ENCODE peak calls at places on chromosomes 1 and 21, in seven cellular contexts. M, P, H, T, C, D and I are unnamed samples.

GRCh38 chr1:39110882-39111281 is 84.7 kb downstream of the NDUFS5 start:
- DNase-seq in M (no peak), P (no peak), H (no peak), T (no peak), C (peak), D (no peak), I (no peak)

GRCh38 chr1:110686188-110686587 is 11.4 kb upstream of the KCNA3 start:
- DNase-seq in M (no peak), P (no peak), H (no peak), T (no peak), C (no peak), D (no peak), I (no peak)

GRCh38 chr21:41283211-41283818 is 33.3 kb upstream of the FAM3B start:
- DNase-seq in M (peak), P (peak), H (no peak), T (peak), C (peak), D (peak), I (peak)

GRCh38 chr1:165254376-165254775 is 102.1 kb downstream of the LMX1A start:
- DNase-seq in M (no peak), P (no peak), H (no peak), T (no peak), C (no peak), D (no peak), I (no peak)

GRCh38 chr1:11071463-11072215 is 11.8 kb upstream of the SRM start:
- DNase-seq in M (no peak), P (no peak), H (no peak), T (no peak), C (no peak), D (no peak), I (no peak)

GRCh38 chr1:248695451-248696132 is 7.0 kb downstream of the OR14I1 start:
- DNase-seq in M (no peak), P (no peak), H (no peak), T (no peak), C (peak), D (no peak), I (no peak)

GRCh38 chr1:59948990-59949389 is 22.4 kb upstream of the CYP2J2 start:
- DNase-seq in M (no peak), P (no peak), H (no peak), T (no peak), C (no peak), D (no peak), I (no peak)

GRCh38 chr1:74717626-74718025 is 15.2 kb downstream of the CRYZ start:
- DNase-seq in M (no peak), P (no peak), H (no peak), T (no peak), C (no peak), D (no peak), I (no peak)

GRCh38 chr1:158285756-158286241 is 3.9 kb upstream of the CD1C start:
- DNase-seq in M (no peak), P (no peak), H (peak), T (no peak), C (no peak), D (peak), I (peak)

GRCh38 chr1:208270679-208271111 is 26.5 kb upstream of the PLXNA2 start:
- DNase-seq in M (no peak), P (no peak), H (no peak), T (peak), C (no peak), D (no peak), I (no peak)

GRCh38 chr21:15722591-15723324 is 7.0 kb upstream of the USP25 start:
- DNase-seq in M (no peak), P (peak), H (no peak), T (no peak), C (no peak), D (no peak), I (no peak)

GRCh38 chr1:92949937-92950817 is 11.1 kb downstream of the DIPK1A start:
- DNase-seq in M (no peak), P (peak), H (no peak), T (peak), C (peak), D (no peak), I (no peak)

GRCh38 chr1:44988531-44989156 is 2.2 kb upstream of the EIF2B3 start:
- DNase-seq in M (no peak), P (no peak), H (no peak), T (no peak), C (no peak), D (no peak), I (no peak)

GRCh38 chr1:66494488-66494887 is 39.5 kb upstream of the SGIP1 start:
- DNase-seq in M (no peak), P (no peak), H (no peak), T (no peak), C (no peak), D (no peak), I (no peak)

GRCh38 chr1:175725684-175726083 is 17.7 kb downstream of the TNR start:
- DNase-seq in M (peak), P (peak), H (no peak), T (peak), C (peak), D (no peak), I (no peak)

GRCh38 chr1:71087060-71087459 is 6.2 kb upstream of the ZRANB2 start:
- DNase-seq in M (no peak), P (no peak), H (no peak), T (no peak), C (no peak), D (no peak), I (no peak)

GRCh38 chr1:3327936-3328590 is 126.4 kb upstream of the ARHGEF16 start:
- DNase-seq in M (no peak), P (no peak), H (peak), T (no peak), C (no peak), D (no peak), I (no peak)

GRCh38 chr1:3330771-3331245 is 123.7 kb upstream of the ARHGEF16 start:
- DNase-seq in M (no peak), P (no peak), H (no peak), T (no peak), C (no peak), D (no peak), I (no peak)

GRCh38 chr1:3331564-3331963 is 122.9 kb upstream of the ARHGEF16 start:
- DNase-seq in M (no peak), P (no peak), H (no peak), T (no peak), C (no peak), D (no peak), I (no peak)

GRCh38 chr1:3327389-3327702 is 127.1 kb upstream of the ARHGEF16 start:
- DNase-seq in M (no peak), P (no peak), H (no peak), T (no peak), C (no peak), D (no peak), I (no peak)

GRCh38 chr1:3329640-3330281 is 124.7 kb upstream of the ARHGEF16 start:
- DNase-seq in M (no peak), P (no peak), H (no peak), T (no peak), C (no peak), D (no peak), I (no peak)
- TF ChIP-seq CTCF in M (no peak), P (no peak), H (no peak), T (no peak), C (no peak), D (no peak), I (no peak)

GRCh38 chr1:221634606-221635005 is 107.3 kb downstream of the DUSP10 start:
- DNase-seq in M (no peak), P (no peak), H (no peak), T (no peak), C (no peak), D (no peak), I (no peak)

GRCh38 chr1:221636096-221636495 is 105.8 kb downstream of the DUSP10 start:
- DNase-seq in M (no peak), P (no peak), H (no peak), T (no peak), C (no peak), D (no peak), I (no peak)

GRCh38 chr1:221636967-221637366 is 104.9 kb downstream of the DUSP10 start:
- DNase-seq in M (no peak), P (no peak), H (no peak), T (no peak), C (no peak), D (no peak), I (no peak)

GRCh38 chr1:221635305-221635704 is 106.6 kb downstream of the DUSP10 start:
- DNase-seq in M (no peak), P (no peak), H (no peak), T (no peak), C (no peak), D (no peak), I (no peak)

GRCh38 chr1:221637641-221638041 is 104.2 kb downstream of the DUSP10 start:
- DNase-seq in M (no peak), P (no peak), H (peak), T (no peak), C (peak), D (peak), I (no peak)
- TF ChIP-seq CTCF in M (no peak), P (no peak), H (peak), T (no peak), C (no peak), D (no peak), I (no peak)

GRCh38 chr1:100358210-100358609 is 5.9 kb downstream of the CDC14A start:
- DNase-seq in M (no peak), P (no peak), H (no peak), T (peak), C (peak), D (no peak), I (no peak)
- TF ChIP-seq CTCF in M (peak), P (no peak), H (peak), T (peak), C (peak), D (no peak), I (peak)

DNA sequence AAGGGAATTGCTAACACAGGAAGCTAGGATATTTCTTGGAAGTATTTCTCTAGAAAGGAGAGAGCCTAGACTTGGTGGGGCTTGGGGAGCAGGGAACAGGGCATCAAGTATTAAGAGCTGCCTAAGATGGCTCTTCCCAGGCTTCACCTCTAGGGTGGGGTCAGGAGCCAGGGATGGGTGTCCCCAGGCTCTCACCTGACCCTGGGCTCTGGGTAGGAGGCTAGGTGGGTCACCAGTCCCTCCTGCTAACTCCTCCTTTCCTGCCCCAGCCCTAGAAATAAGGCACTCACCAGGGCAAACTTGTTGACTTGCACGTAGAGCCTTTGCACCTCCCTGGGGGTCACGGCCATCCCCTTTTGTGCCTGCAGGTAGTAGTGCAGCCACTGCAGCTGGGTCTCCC is 15.0 kb downstream of the ETNK2 start:
- DNase-seq in M (no peak), P (no peak), H (no peak), T (no peak), C (no peak), D (no peak), I (no peak)
- TF ChIP-seq CTCF in M (no peak), P (no peak), H (no peak), T (no peak), C (no peak), D (no peak), I (no peak)

GRCh38 chr1:201375169-201375568 is 2.3 kb downstream of the TNNT2 start:
- DNase-seq in M (no peak), P (no peak), H (no peak), T (peak), C (no peak), D (no peak), I (no peak)
- TF ChIP-seq CTCF in M (no peak), P (no peak), H (peak), T (peak), C (no peak), D (no peak), I (no peak)

GRCh38 chr1:87787551-87787950 is 458.9 kb downstream of the LMO4 start:
- DNase-seq in M (no peak), P (no peak), H (no peak), T (no peak), C (peak), D (no peak), I (no peak)
- TF ChIP-seq CTCF in M (no peak), P (peak), H (no peak), T (no peak), C (no peak), D (no peak), I (no peak)

GRCh38 chr1:33097137-33097611 is 16.2 kb downstream of the AZIN2 start:
- DNase-seq in M (no peak), P (no peak), H (no peak), T (no peak), C (peak), D (peak), I (no peak)

GRCh38 chr1:33096358-33097005 is 15.5 kb downstream of the AZIN2 start:
- DNase-seq in M (no peak), P (no peak), H (no peak), T (no peak), C (peak), D (peak), I (no peak)

GRCh38 chr1:33098371-33098770 is 17.4 kb downstream of the AZIN2 start:
- DNase-seq in M (no peak), P (no peak), H (no peak), T (no peak), C (no peak), D (no peak), I (no peak)

GRCh38 chr1:33097762-33098161 is 16.8 kb downstream of the AZIN2 start:
- DNase-seq in M (no peak), P (no peak), H (no peak), T (no peak), C (no peak), D (no peak), I (no peak)

DNA sequence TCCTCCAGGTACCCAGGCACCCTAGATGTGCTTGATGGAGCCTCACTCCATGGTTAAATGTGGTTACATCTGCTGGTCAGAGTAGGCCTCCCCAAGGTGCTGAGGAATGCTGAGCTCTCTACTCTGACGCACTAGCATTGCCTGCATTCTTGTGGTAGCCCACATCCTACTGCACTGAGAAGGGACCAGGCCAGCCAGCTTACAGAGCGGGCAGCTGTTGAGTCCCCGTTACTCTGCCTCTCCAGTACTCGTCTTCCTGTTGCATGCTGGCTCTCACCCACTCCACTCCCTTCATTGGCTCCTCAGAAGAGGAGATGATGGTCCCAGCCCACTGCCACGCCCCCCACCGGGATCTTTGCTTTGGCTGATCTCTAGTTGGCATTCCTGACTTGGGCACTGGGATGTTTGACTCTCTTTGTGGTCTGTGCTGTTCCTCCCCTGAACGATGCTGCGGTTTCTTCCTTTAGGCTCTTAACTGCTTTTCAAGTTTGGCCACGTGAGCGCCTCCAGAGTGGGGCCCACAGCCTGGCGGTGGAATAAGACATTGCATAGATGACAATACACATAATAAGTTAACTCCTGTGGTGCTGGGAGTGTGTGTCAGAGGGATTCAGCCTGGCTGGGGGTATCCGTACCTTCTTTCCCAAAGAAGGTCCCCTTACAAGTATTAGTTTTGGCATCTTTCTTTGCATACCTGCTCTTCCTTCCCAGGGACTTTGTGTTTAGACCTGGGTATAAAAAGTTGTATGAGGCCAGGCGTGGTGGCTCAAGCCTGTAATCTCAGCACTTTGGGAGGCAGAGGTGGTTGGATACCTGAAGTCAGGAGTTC is 18.6 kb downstream of the AZIN2 start:
- DNase-seq in M (no peak), P (peak), H (no peak), T (no peak), C (peak), D (no peak), I (no peak)
- TF ChIP-seq CTCF in M (no peak), P (peak), H (no peak), T (no peak), C (peak), D (no peak), I (peak)

GRCh38 chr1:34164510-34165381 is at the start of gene CSMD2:
- DNase-seq in M (peak), P (no peak), H (peak), T (peak), C (peak), D (peak), I (no peak)

GRCh38 chr1:34166191-34167090 is 1.4 kb upstream of the CSMD2 start:
- DNase-seq in M (no peak), P (no peak), H (no peak), T (peak), C (no peak), D (peak), I (no peak)

GRCh38 chr1:34163792-34164509 is 1.1 kb downstream of the CSMD2 start:
- DNase-seq in M (no peak), P (no peak), H (no peak), T (peak), C (peak), D (peak), I (no peak)

GRCh38 chr1:34165422-34165921 is 442 bp upstream of the CSMD2 start:
- DNase-seq in M (no peak), P (no peak), H (no peak), T (peak), C (peak), D (no peak), I (no peak)

DNA sequence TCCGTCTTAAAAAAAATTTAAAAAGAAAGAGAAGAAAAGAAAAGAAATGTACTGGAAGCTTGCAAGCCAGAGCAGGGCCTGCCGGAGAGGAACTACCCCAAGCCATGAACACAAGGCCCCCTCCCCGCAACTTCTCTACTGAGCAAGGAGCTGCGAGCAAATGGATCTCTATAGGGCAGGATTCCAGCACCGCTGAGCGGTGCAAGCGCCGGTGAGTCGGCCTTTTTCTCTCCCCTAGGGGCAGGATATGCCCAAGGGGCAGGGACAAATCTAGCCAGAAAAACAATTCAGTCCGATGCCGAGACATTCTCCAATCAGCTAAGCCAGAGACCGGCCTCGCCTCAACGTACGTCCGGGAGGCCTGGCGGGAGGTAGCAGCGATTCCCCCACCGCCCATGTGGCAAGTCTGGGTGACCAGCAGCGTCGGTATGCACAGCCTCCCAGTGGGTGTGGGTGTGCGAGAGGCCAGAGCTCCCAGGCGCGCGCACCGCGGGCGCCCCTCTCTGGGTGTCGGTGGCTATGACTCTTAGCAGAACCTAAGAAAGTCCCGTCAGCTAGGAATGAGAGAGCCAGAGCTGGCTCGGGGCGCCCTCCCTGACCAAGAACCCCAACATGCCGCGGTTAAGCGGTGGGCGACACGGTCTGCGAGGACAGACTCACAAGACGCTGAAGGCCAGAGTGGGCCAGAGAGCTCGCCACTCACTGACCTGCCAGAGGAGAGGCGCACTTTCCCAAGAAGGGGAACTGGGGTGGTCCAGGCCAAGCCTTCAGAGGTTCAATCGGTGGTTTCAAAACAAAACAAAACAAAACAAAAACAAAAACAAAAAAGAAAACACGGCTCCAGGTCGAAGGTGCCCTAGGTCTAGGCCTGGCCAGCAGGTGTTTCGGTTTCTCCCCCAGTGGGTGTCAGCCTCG is 1.9 kb downstream of the CSMD2 start:
- DNase-seq in M (peak), P (peak), H (peak), T (peak), C (peak), D (peak), I (no peak)
- TF ChIP-seq CTCF in M (peak), P (no peak), H (peak), T (peak), C (peak), D (peak), I (no peak)